ENCODE peak calls at places on chromosomes 11 and 22, in five cellular contexts. Q, M, N, G and T are unnamed samples.
A peak's percentile ranks its signal among the peaks of the same experiment; 100 is the strongest.

GRCh38 chr11:7430496-7430895 is 54.8 kb upstream of the OLFML1 start:
- DNase-seq in Q (no peak), M (no peak), N (no peak), G (no peak), T (no peak)

GRCh38 chr11:44632466-44633123 is 67.1 kb downstream of the CD82 start:
- DNase-seq in Q (peak; percentile 85), M (peak; percentile 45), N (no peak), G (no peak), T (no peak)

GRCh38 chr22:47153854-47154542 is 391.5 kb downstream of the TBC1D22A start:
- DNase-seq in Q (no peak), M (peak; percentile 24), N (no peak), G (no peak), T (no peak)

GRCh38 chr11:75032550-75032935 is 43.8 kb downstream of the NEU3 start:
- DNase-seq in Q (no peak), M (no peak), N (no peak), G (no peak), T (no peak)

GRCh38 chr22:26964642-26965041 is 307.3 kb downstream of the MIAT start:
- DNase-seq in Q (no peak), M (no peak), N (no peak), G (no peak), T (no peak)

GRCh38 chr11:34512810-34513673 is 552 bp downstream of the ELF5 start:
- DNase-seq in Q (no peak), M (peak; percentile 83), N (no peak), G (peak; percentile 41), T (no peak)

GRCh38 chr11:66336234-66337102 is at the start of gene RIN1:
- DNase-seq in Q (peak; percentile 91), M (peak; percentile 44), N (peak; percentile 94), G (peak; percentile 51), T (peak; percentile 99)

GRCh38 chr11:12390687-12391110 is 13.3 kb downstream of the PARVA start:
- DNase-seq in Q (no peak), M (no peak), N (no peak), G (no peak), T (no peak)

GRCh38 chr11:4025957-4026324 is 68.7 kb upstream of the RRM1 start:
- DNase-seq in Q (no peak), M (no peak), N (no peak), G (no peak), T (no peak)

GRCh38 chr11:110901441-110901840 is 189.2 kb upstream of the ARHGAP20 start:
- DNase-seq in Q (no peak), M (no peak), N (no peak), G (no peak), T (no peak)

GRCh38 chr11:114326151-114326550 is 30.0 kb downstream of the NNMT start:
- DNase-seq in Q (no peak), M (no peak), N (no peak), G (no peak), T (no peak)

GRCh38 chr11:67293090-67293489 is 4.0 kb downstream of the ANKRD13D start:
- DNase-seq in Q (no peak), M (no peak), N (no peak), G (no peak), T (no peak)

GRCh38 chr11:92540113-92540512 is 315.5 kb downstream of the FAT3 start:
- DNase-seq in Q (no peak), M (no peak), N (no peak), G (no peak), T (no peak)

GRCh38 chr22:44391481-44392445 is 79.0 kb upstream of the SHISAL1 start:
- DNase-seq in Q (peak; percentile 68), M (no peak), N (no peak), G (no peak), T (no peak)

GRCh38 chr11:121869478-121869877 is 246.5 kb downstream of the BLID start:
- DNase-seq in Q (no peak), M (no peak), N (no peak), G (no peak), T (no peak)

GRCh38 chr11:118911113-118911879 is 14.4 kb downstream of the BCL9L start:
- DNase-seq in Q (no peak), M (no peak), N (no peak), G (no peak), T (no peak)

GRCh38 chr11:111923951-111924350 is 5.2 kb downstream of the C11orf52 start:
- DNase-seq in Q (no peak), M (no peak), N (no peak), G (no peak), T (no peak)

GRCh38 chr11:45512749-45513148 is 152.7 kb downstream of the CHST1 start:
- DNase-seq in Q (peak; percentile 40), M (no peak), N (no peak), G (no peak), T (no peak)

GRCh38 chr11:47593492-47593933 is 698 bp downstream of the C1QTNF4 start:
- DNase-seq in Q (no peak), M (no peak), N (no peak), G (no peak), T (no peak)

GRCh38 chr11:97269527-97269926 is 879.7 kb downstream of the JRKL start:
- DNase-seq in Q (no peak), M (peak; percentile 56), N (no peak), G (no peak), T (no peak)

GRCh38 chr22:23714596-23715588 is 24.1 kb downstream of the RGL4 start:
- DNase-seq in Q (no peak), M (no peak), N (no peak), G (no peak), T (no peak)

GRCh38 chr22:19527861-19528417 is 3.7 kb upstream of the CLDN5 start:
- DNase-seq in Q (no peak), M (no peak), N (no peak), G (no peak), T (no peak)

GRCh38 chr11:65300621-65301290 is 13.9 kb upstream of the CDC42EP2 start:
- DNase-seq in Q (no peak), M (no peak), N (no peak), G (no peak), T (no peak)

GRCh38 chr22:37063436-37064420 is 12.2 kb downstream of the KCTD17 start:
- DNase-seq in Q (no peak), M (no peak), N (no peak), G (no peak), T (no peak)

GRCh38 chr22:31347251-31348008 is 1.3 kb upstream of the PATZ1 start:
- DNase-seq in Q (peak; percentile 92), M (peak; percentile 73), N (peak; percentile 31), G (peak; percentile 62), T (peak; percentile 23)

GRCh38 chr11:60252709-60253108 is 9.8 kb upstream of the MS4A4E start:
- DNase-seq in Q (no peak), M (no peak), N (no peak), G (no peak), T (no peak)

GRCh38 chr22:17171313-17172171 is 12.5 kb upstream of the HDHD5 start:
- DNase-seq in Q (peak; percentile 96), M (peak; percentile 87), N (peak; percentile 62), G (peak; percentile 77), T (peak; percentile 85)

GRCh38 chr11:119206512-119207299 is 567 bp downstream of the CBL start:
- DNase-seq in Q (peak; percentile 93), M (peak; percentile 51), N (no peak), G (peak; percentile 45), T (no peak)

GRCh38 chr11:2468363-2469240 is 23.8 kb downstream of the KCNQ1 start:
- DNase-seq in Q (peak; percentile 60), M (no peak), N (no peak), G (no peak), T (no peak)